ENCODE peak calls at places on chromosomes 3 and 15, in four cellular contexts. F is LoVo, I is Right ventricle myocardium superior, D is NCI-H510A treated with DMSO at 0.1 percent for 48 hours. W is an unnamed sample.

GRCh38 chr3:34106879-34107278 is 308.4 kb downstream of the PDCD6IP start:
- DNase-seq in F (no peak), I (no peak), D (peak; percentile 60), W (peak; percentile 28)

GRCh38 chr15:25437751-25438600 is 848 bp downstream of the UBE3A start:
- DNase-seq in F (peak; percentile 29), I (peak; percentile 73), D (peak; percentile 7), W (peak; percentile 58)

GRCh38 chr3:134334901-134335280 is 39.4 kb downstream of the AMOTL2 start:
- DNase-seq in F (no peak), I (no peak), D (no peak), W (no peak)

GRCh38 chr3:50385741-50386140 is 26.4 kb upstream of the TMEM115 start:
- DNase-seq in F (no peak), I (no peak), D (no peak), W (no peak)

GRCh38 chr15:95842576-95842975 is 487.9 kb upstream of the NR2F2 start:
- DNase-seq in F (no peak), I (no peak), D (no peak), W (no peak)

GRCh38 chr3:182331356-182331755 is 461.9 kb upstream of the ATP11B start:
- DNase-seq in F (no peak), I (no peak), D (no peak), W (no peak)

GRCh38 chr3:46607603-46608028 is 4.7 kb upstream of the FAM240A start:
- DNase-seq in F (no peak), I (peak; percentile 52), D (no peak), W (no peak)

GRCh38 chr3:42387802-42388651 is 22.4 kb downstream of the LYZL4 start:
- DNase-seq in F (peak; percentile 3), I (no peak), D (no peak), W (peak; percentile 3)

GRCh38 chr3:36679384-36680200 is 84.8 kb downstream of the DCLK3 start:
- DNase-seq in F (peak; percentile 37), I (no peak), D (no peak), W (peak; percentile 90)

W was measured in EH.